ENCODE peak calls at places on chromosomes 13 and 19, in six cellular contexts. One of them, this sample, is unnamed. For H3K4me1, the result is how much of the 10 kb centered on the place peaks cover.

GRCh38 chr13:59247166-59247565 is 916.6 kb downstream of the DIAPH3 start:
- DNase-seq in GM23248: no peak
- DNase-seq in mesenchymal stem cell: no peak
- DNase-seq in spleen: no peak
- DNase-seq in Karpas-422: no peak
- DNase-seq in cardiac muscle cell: no peak
- DNase-seq in this sample: no peak

GRCh38 chr13:98721825-98722510 is 30.5 kb downstream of the SLC15A1 start:
- DNase-seq in GM23248: peak
- DNase-seq in mesenchymal stem cell: no peak
- DNase-seq in spleen: no peak
- DNase-seq in Karpas-422: no peak
- DNase-seq in cardiac muscle cell: no peak
- DNase-seq in this sample: no peak

GRCh38 chr13:45333973-45334922 is 6.7 kb downstream of the TPT1 start:
- DNase-seq in GM23248: peak
- DNase-seq in mesenchymal stem cell: peak
- DNase-seq in spleen: no peak
- DNase-seq in Karpas-422: peak
- DNase-seq in cardiac muscle cell: no peak
- DNase-seq in this sample: peak

GRCh38 chr13:106587787-106588186 is 19.9 kb upstream of the ARGLU1 start:
- DNase-seq in GM23248: no peak
- DNase-seq in mesenchymal stem cell: no peak
- DNase-seq in spleen: no peak
- DNase-seq in Karpas-422: no peak
- DNase-seq in cardiac muscle cell: no peak
- DNase-seq in this sample: no peak

GRCh38 chr13:27203186-27203585 is 31.6 kb upstream of the USP12 start:
- DNase-seq in GM23248: no peak
- DNase-seq in mesenchymal stem cell: no peak
- DNase-seq in spleen: no peak
- DNase-seq in Karpas-422: no peak
- DNase-seq in cardiac muscle cell: no peak
- DNase-seq in this sample: no peak

GRCh38 chr13:65656740-65657329 is 1573.3 kb downstream of the PCDH9 start:
- DNase-seq in GM23248: peak
- DNase-seq in mesenchymal stem cell: peak
- DNase-seq in spleen: no peak
- DNase-seq in Karpas-422: peak
- DNase-seq in cardiac muscle cell: no peak
- DNase-seq in this sample: no peak

GRCh38 chr13:27965740-27966640 is 3.1 kb downstream of the CDX2 start:
- DNase-seq in GM23248: no peak
- DNase-seq in mesenchymal stem cell: no peak
- DNase-seq in spleen: no peak
- DNase-seq in Karpas-422: no peak
- DNase-seq in cardiac muscle cell: no peak
- DNase-seq in this sample: peak

GRCh38 chr13:59770451-59770850 is 393.3 kb downstream of the DIAPH3 start:
- DNase-seq in GM23248: no peak
- DNase-seq in mesenchymal stem cell: no peak
- DNase-seq in spleen: no peak
- DNase-seq in Karpas-422: no peak
- DNase-seq in cardiac muscle cell: no peak
- DNase-seq in this sample: no peak

GRCh38 chr13:20209937-20210336 is 17.2 kb upstream of the GJB2 start:
- DNase-seq in GM23248: no peak
- DNase-seq in mesenchymal stem cell: no peak
- DNase-seq in spleen: no peak
- DNase-seq in Karpas-422: no peak
- DNase-seq in cardiac muscle cell: no peak
- DNase-seq in this sample: no peak

GRCh38 chr13:27053235-27053884 is 118.3 kb downstream of the USP12 start:
- DNase-seq in GM23248: peak
- DNase-seq in mesenchymal stem cell: no peak
- DNase-seq in spleen: no peak
- DNase-seq in Karpas-422: no peak
- DNase-seq in cardiac muscle cell: no peak
- DNase-seq in this sample: no peak

GRCh38 chr13:80901111-80902014 is 560.4 kb upstream of the SPRY2 start:
- DNase-seq in GM23248: no peak
- DNase-seq in mesenchymal stem cell: no peak
- DNase-seq in spleen: no peak
- DNase-seq in Karpas-422: no peak
- DNase-seq in cardiac muscle cell: no peak
- DNase-seq in this sample: no peak

GRCh38 chr13:38819596-38819995 is 132.7 kb downstream of the FREM2 start:
- DNase-seq in GM23248: no peak
- DNase-seq in mesenchymal stem cell: no peak
- DNase-seq in spleen: no peak
- DNase-seq in Karpas-422: no peak
- DNase-seq in cardiac muscle cell: no peak
- DNase-seq in this sample: no peak

GRCh38 chr13:44449999-44450821 is 76.6 kb downstream of the SERP2 start:
- DNase-seq in GM23248: no peak
- DNase-seq in mesenchymal stem cell: no peak
- DNase-seq in spleen: no peak
- DNase-seq in Karpas-422: no peak
- DNase-seq in cardiac muscle cell: no peak
- DNase-seq in this sample: no peak

GRCh38 chr19:57583521-57584416 is at the start of gene ZIK1:
- DNase-seq in GM23248: peak
- DNase-seq in mesenchymal stem cell: peak
- DNase-seq in spleen: peak
- DNase-seq in Karpas-422: no peak
- DNase-seq in cardiac muscle cell: peak
- DNase-seq in this sample: peak

GRCh38 chr19:2416321-2417097 is 10.9 kb downstream of the TIMM13 start:
- DNase-seq in GM23248: no peak
- DNase-seq in mesenchymal stem cell: no peak
- DNase-seq in spleen: no peak
- DNase-seq in Karpas-422: no peak
- DNase-seq in cardiac muscle cell: no peak
- DNase-seq in this sample: no peak

GRCh38 chr13:114015608-114016295 is 41.9 kb upstream of the C13orf46 start:
- DNase-seq in GM23248: peak
- DNase-seq in mesenchymal stem cell: no peak
- DNase-seq in spleen: no peak
- DNase-seq in Karpas-422: no peak
- DNase-seq in cardiac muscle cell: no peak
- DNase-seq in this sample: no peak

GRCh38 chr13:49220035-49220855 is at the start of gene MLNR:
- DNase-seq in GM23248: peak
- DNase-seq in mesenchymal stem cell: peak
- DNase-seq in spleen: peak
- DNase-seq in Karpas-422: no peak
- DNase-seq in cardiac muscle cell: peak
- DNase-seq in this sample: no peak

GRCh38 chr19:58366576-58367430 is 4.3 kb upstream of the ZNF497 start:
- DNase-seq in GM23248: no peak
- DNase-seq in mesenchymal stem cell: no peak
- DNase-seq in spleen: no peak
- DNase-seq in Karpas-422: no peak
- DNase-seq in cardiac muscle cell: no peak
- DNase-seq in this sample: no peak

GRCh38 chr19:10104665-10105221 is 1.4 kb upstream of the PPAN start:
- DNase-seq in GM23248: no peak
- DNase-seq in mesenchymal stem cell: no peak
- DNase-seq in spleen: peak
- DNase-seq in Karpas-422: peak
- DNase-seq in cardiac muscle cell: no peak
- DNase-seq in this sample: peak

GRCh38 chr19:31586282-31586681 is 237.0 kb upstream of the TSHZ3 start:
- DNase-seq in GM23248: peak
- DNase-seq in mesenchymal stem cell: peak
- DNase-seq in spleen: no peak
- DNase-seq in Karpas-422: no peak
- DNase-seq in cardiac muscle cell: no peak
- DNase-seq in this sample: no peak

GRCh38 chr19:53311044-53311443 is 22.5 kb upstream of the ZNF845 start:
- DNase-seq in GM23248: no peak
- DNase-seq in mesenchymal stem cell: no peak
- DNase-seq in spleen: no peak
- DNase-seq in Karpas-422: no peak
- DNase-seq in cardiac muscle cell: no peak
- DNase-seq in this sample: no peak

GRCh38 chr13:100100115-100100879 is 11.4 kb downstream of the PCCA start:
- DNase-seq in GM23248: peak
- DNase-seq in mesenchymal stem cell: peak
- DNase-seq in spleen: no peak
- DNase-seq in Karpas-422: no peak
- DNase-seq in cardiac muscle cell: no peak
- DNase-seq in this sample: no peak

GRCh38 chr19:14091086-14091884 is 734 bp upstream of the SAMD1 start:
- DNase-seq in GM23248: peak
- DNase-seq in mesenchymal stem cell: peak
- DNase-seq in spleen: peak
- DNase-seq in Karpas-422: peak
- DNase-seq in cardiac muscle cell: no peak
- DNase-seq in this sample: no peak

GRCh38 chr19:35755550-35756371 is 1.1 kb downstream of the HSPB6 start:
- DNase-seq in GM23248: peak
- DNase-seq in mesenchymal stem cell: peak
- DNase-seq in spleen: peak
- DNase-seq in Karpas-422: no peak
- DNase-seq in cardiac muscle cell: no peak
- DNase-seq in this sample: peak

GRCh38 chr13:76884571-76885202 is 1.5 kb downstream of the KCTD12 start:
- DNase-seq in GM23248: peak
- DNase-seq in mesenchymal stem cell: peak
- DNase-seq in spleen: no peak
- DNase-seq in Karpas-422: no peak
- DNase-seq in cardiac muscle cell: peak
- DNase-seq in this sample: no peak
- H3K27ac ChIP-seq in GM23248: peak
- H3K27ac ChIP-seq in mesenchymal stem cell: no peak
- H3K27ac ChIP-seq in spleen: peak
- H3K27ac ChIP-seq in Karpas-422: no peak
- H3K27ac ChIP-seq in cardiac muscle cell: peak
- H3K27ac ChIP-seq in this sample: peak

GRCh38 chr13:89057274-89057673 is 1386.1 kb downstream of the SLITRK5 start:
- DNase-seq in GM23248: no peak
- DNase-seq in mesenchymal stem cell: no peak
- DNase-seq in spleen: no peak
- DNase-seq in Karpas-422: no peak
- DNase-seq in cardiac muscle cell: no peak
- DNase-seq in this sample: no peak

GRCh38 chr13:89052699-89053098 is 1381.5 kb downstream of the SLITRK5 start:
- DNase-seq in GM23248: no peak
- DNase-seq in mesenchymal stem cell: no peak
- DNase-seq in spleen: no peak
- DNase-seq in Karpas-422: no peak
- DNase-seq in cardiac muscle cell: no peak
- DNase-seq in this sample: no peak

GRCh38 chr13:89053418-89053817 is 1382.2 kb downstream of the SLITRK5 start:
- DNase-seq in GM23248: no peak
- DNase-seq in mesenchymal stem cell: no peak
- DNase-seq in spleen: no peak
- DNase-seq in Karpas-422: no peak
- DNase-seq in cardiac muscle cell: no peak
- DNase-seq in this sample: no peak

GRCh38 chr13:89061821-89062220 is 1390.7 kb downstream of the SLITRK5 start:
- DNase-seq in GM23248: no peak
- DNase-seq in mesenchymal stem cell: no peak
- DNase-seq in spleen: no peak
- DNase-seq in Karpas-422: no peak
- DNase-seq in cardiac muscle cell: no peak
- DNase-seq in this sample: no peak

DNA sequence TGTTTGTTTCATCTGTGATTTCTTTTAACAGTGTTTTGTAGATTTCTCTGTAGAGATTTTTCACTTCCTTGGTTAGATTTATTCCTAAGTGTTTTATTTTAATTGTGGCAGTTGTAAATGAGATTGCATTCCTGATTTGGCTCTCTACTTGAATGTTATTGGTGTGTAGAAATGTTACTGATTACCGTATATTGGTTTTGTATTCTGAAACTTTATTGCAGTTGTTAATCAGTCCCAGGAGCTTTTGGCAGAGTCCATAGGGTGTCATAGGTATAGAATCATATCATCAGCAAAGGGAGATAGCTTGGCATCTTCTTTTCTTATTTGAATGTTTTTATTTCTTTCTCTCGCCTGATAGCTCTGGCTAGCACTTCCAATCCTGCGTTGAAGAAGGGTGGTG is 1386.7 kb downstream of the SLITRK5 start:
- DNase-seq in GM23248: no peak
- DNase-seq in mesenchymal stem cell: no peak
- DNase-seq in spleen: no peak
- DNase-seq in Karpas-422: no peak
- DNase-seq in cardiac muscle cell: no peak
- DNase-seq in this sample: no peak
- H3K4me1 ChIP-seq in GM23248: under half
- H3K4me1 ChIP-seq in mesenchymal stem cell: under half
- H3K4me1 ChIP-seq in spleen: under half
- H3K4me1 ChIP-seq in Karpas-422: under half
- H3K4me1 ChIP-seq in cardiac muscle cell: under half
- H3K4me1 ChIP-seq in this sample: under half

DNA sequence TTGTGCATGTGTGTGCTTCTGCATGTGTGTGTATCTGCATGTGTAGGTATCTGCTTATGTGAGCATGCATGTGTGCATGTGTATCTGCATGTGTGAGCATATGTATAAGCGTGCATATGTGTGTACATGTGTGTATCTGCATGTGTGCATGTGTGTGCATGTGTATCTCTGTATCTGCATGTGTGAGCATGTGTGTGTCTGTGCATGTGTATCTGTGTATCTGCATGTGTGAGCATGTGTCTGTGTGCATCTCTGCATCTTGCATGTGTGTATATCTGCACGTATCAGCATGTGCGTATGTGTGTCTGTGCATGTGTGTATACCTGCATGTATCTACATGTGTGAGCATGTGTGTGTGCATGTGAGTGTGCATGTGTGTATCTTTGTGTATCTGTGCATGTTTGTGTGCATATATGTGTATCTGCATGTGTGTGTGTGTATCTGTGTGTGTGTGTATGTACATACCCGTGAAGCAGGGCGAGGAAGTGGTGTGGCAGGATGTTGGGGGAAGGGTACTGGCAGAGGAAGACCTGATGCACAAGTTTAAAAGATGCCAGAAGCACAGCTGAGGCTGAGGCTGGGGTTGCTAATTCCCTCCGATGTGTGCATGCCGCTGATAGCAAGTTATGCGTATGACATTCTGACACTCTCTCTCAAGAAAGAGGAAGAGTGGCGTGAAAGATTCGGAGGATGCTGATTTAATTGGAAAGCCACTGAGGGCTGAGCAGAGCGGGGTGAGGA is 64.2 kb downstream of the TEX29 start:
- DNase-seq in GM23248: no peak
- DNase-seq in mesenchymal stem cell: no peak
- DNase-seq in spleen: peak
- DNase-seq in Karpas-422: no peak
- DNase-seq in cardiac muscle cell: no peak
- DNase-seq in this sample: peak
- H3K27ac ChIP-seq in GM23248: no peak
- H3K27ac ChIP-seq in mesenchymal stem cell: no peak
- H3K27ac ChIP-seq in spleen: no peak
- H3K27ac ChIP-seq in Karpas-422: no peak
- H3K27ac ChIP-seq in cardiac muscle cell: no peak
- H3K27ac ChIP-seq in this sample: no peak

GRCh38 chr19:55635334-55635717 is 5.5 kb upstream of the ZNF580 start:
- DNase-seq in GM23248: peak
- DNase-seq in mesenchymal stem cell: no peak
- DNase-seq in spleen: no peak
- DNase-seq in Karpas-422: peak
- DNase-seq in cardiac muscle cell: no peak
- DNase-seq in this sample: no peak
- H3K4me1 ChIP-seq in GM23248: under half
- H3K4me1 ChIP-seq in mesenchymal stem cell: under half
- H3K4me1 ChIP-seq in spleen: under half
- H3K4me1 ChIP-seq in Karpas-422: under half
- H3K4me1 ChIP-seq in cardiac muscle cell: under half
- H3K4me1 ChIP-seq in this sample: under half

This sample was measured in Peyer's patch.